ENCODE peak calls at places on chromosomes 7 and 10, in four cellular contexts. One of them, this sample, is unnamed.

GRCh38 chr7:28083998-28084985 is 96.3 kb downstream of the JAZF1 start:
- DNase-seq in fibroblast of lung: no peak
- DNase-seq in brain microvascular endothelial cell: no peak
- DNase-seq in IMR-90: no peak
- DNase-seq in this sample: no peak

GRCh38 chr7:105916603-105917002 is 40.2 kb upstream of the ATXN7L1 start:
- DNase-seq in brain microvascular endothelial cell: peak; percentile 17
- DNase-seq in IMR-90: peak; percentile 56
- DNase-seq in fibroblast of lung: peak; percentile 48
- DNase-seq in this sample: peak; percentile 6

GRCh38 chr7:115066050-115066449 is 144.2 kb downstream of the MDFIC start:
- DNase-seq in fibroblast of lung: no peak
- DNase-seq in brain microvascular endothelial cell: no peak
- DNase-seq in IMR-90: no peak
- DNase-seq in this sample: no peak

GRCh38 chr7:45922810-45923209 is 1.7 kb upstream of the IGFBP3 start:
- DNase-seq in fibroblast of lung: peak; percentile 33
- DNase-seq in IMR-90: no peak
- DNase-seq in brain microvascular endothelial cell: no peak
- DNase-seq in this sample: peak; percentile 18

GRCh38 chr10:79185067-79185774 is 116.5 kb downstream of the ZMIZ1 start:
- DNase-seq in IMR-90: peak; percentile 41
- DNase-seq in brain microvascular endothelial cell: no peak
- DNase-seq in fibroblast of lung: peak; percentile 52
- DNase-seq in this sample: no peak

GRCh38 chr10:58747687-58748086 is 235.0 kb downstream of the BICC1 start:
- DNase-seq in IMR-90: no peak
- DNase-seq in fibroblast of lung: peak; percentile 47
- DNase-seq in brain microvascular endothelial cell: no peak
- DNase-seq in this sample: no peak

GRCh38 chr7:25732771-25733217 is 419.2 kb upstream of the NFE2L3 start:
- DNase-seq in IMR-90: no peak
- DNase-seq in fibroblast of lung: no peak
- DNase-seq in brain microvascular endothelial cell: no peak
- DNase-seq in this sample: no peak

GRCh38 chr7:139936760-139937310 is 107.8 kb downstream of the TBXAS1 start:
- DNase-seq in brain microvascular endothelial cell: peak; percentile 85
- DNase-seq in IMR-90: peak; percentile 88
- DNase-seq in fibroblast of lung: peak; percentile 84
- DNase-seq in this sample: peak; percentile 50

GRCh38 chr10:49023752-49024151 is 84.1 kb upstream of the LRRC18 start:
- DNase-seq in IMR-90: peak; percentile 30
- DNase-seq in brain microvascular endothelial cell: no peak
- DNase-seq in fibroblast of lung: peak; percentile 28
- DNase-seq in this sample: no peak

GRCh38 chr7:46853451-46853850 is 728.5 kb downstream of the TNS3 start:
- DNase-seq in fibroblast of lung: no peak
- DNase-seq in IMR-90: peak; percentile 31
- DNase-seq in brain microvascular endothelial cell: no peak
- DNase-seq in this sample: no peak

GRCh38 chr10:7474388-7474787 is 63.6 kb upstream of the SFMBT2 start:
- DNase-seq in IMR-90: no peak
- DNase-seq in fibroblast of lung: no peak
- DNase-seq in brain microvascular endothelial cell: no peak
- DNase-seq in this sample: no peak

GRCh38 chr7:32070406-32071360 is at the start of gene PDE1C:
- DNase-seq in IMR-90: peak; percentile 19
- DNase-seq in fibroblast of lung: no peak
- DNase-seq in brain microvascular endothelial cell: no peak
- DNase-seq in this sample: no peak

GRCh38 chr10:22002531-22003110 is 909 bp downstream of the DNAJC1 start:
- DNase-seq in IMR-90: peak; percentile 63
- DNase-seq in brain microvascular endothelial cell: peak; percentile 37
- DNase-seq in fibroblast of lung: peak; percentile 66
- DNase-seq in this sample: peak; percentile 51

DNA sequence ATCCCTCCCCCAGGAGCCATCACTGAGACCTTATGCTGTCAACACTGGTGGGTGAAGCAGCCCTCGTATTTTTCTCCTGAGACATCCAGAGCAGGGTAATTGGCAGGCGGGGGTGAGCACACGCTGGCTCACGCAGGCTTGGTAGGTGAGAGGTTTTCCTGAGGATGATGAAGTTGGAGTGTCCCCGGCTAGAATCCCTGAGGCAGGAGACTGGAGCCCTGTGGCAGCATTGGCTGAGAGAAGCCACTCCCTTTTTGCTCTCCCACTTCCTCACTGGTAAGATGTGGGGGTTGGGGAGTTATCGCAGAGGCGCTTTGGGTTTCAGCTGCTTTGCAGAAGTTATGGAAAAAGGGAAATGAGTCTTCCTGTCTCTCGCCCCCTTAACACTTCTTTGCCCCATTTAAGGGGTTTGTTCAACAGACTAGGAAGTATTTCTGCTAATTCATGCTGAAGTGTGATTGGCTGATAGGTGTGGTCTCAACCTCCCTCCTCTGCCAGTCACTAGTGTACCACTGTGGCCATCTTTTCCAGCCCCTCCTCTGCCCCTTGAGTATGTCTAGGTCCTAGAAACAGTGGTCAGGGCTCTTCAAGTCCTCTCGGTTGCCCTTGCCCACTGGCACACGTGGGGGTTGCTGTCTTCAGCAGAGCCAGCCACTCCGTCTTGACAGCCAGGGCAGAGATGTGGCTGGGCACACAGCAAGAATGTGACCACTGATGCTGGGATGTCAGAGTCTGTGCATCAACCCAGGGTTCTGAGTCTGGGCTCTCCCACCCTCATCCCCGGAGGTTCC is 5.7 kb downstream of the ARPC1B start:
- DNase-seq in brain microvascular endothelial cell: peak; percentile 52
- DNase-seq in fibroblast of lung: peak; percentile 25
- DNase-seq in IMR-90: peak; percentile 44
- DNase-seq in this sample: no peak
- H3K4me3 ChIP-seq in brain microvascular endothelial cell: no peak overlapping the region
- H3K4me3 ChIP-seq in fibroblast of lung: no peak overlapping the region
- H3K4me3 ChIP-seq in IMR-90: no peak overlapping the region
- H3K4me3 ChIP-seq in this sample: no peak overlapping the region

DNA sequence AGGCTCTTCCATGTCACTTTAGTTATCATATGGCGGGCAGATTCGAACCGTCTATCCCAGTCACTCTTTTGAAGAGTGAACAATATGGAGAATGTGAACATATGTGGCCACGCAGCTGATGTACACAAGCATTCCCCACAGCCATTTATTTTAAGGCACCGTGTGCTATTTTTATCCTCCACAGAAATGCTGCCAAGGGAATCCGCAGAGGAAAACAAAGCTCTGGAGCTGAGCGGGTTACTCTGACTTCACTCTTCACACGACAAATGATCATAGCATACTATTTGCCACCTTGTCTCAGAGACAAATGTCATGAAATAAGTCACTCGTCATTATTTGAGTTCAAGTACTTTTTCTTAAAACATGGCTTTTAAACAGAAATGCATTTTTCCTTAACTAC is 100.3 kb downstream of the CTBP2 start:
- DNase-seq in IMR-90: peak; percentile 82
- DNase-seq in fibroblast of lung: peak; percentile 80
- DNase-seq in brain microvascular endothelial cell: peak; percentile 62
- DNase-seq in this sample: no peak
- TF ChIP-seq CTCF in IMR-90: no peak
- TF ChIP-seq CTCF in fibroblast of lung: no peak
- TF ChIP-seq CTCF in brain microvascular endothelial cell: no peak
- TF ChIP-seq CTCF in this sample: no peak

GRCh38 chr7:100812729-100813128 is 14.6 kb downstream of the EPHB4 start:
- DNase-seq in fibroblast of lung: no peak
- DNase-seq in brain microvascular endothelial cell: no peak
- DNase-seq in IMR-90: no peak
- DNase-seq in this sample: no peak
- H3K36me3 ChIP-seq in fibroblast of lung: peaks cover 25% of the 10 kb centered on the region
- H3K36me3 ChIP-seq in brain microvascular endothelial cell: peaks cover 64% of the 10 kb centered on the region
- H3K36me3 ChIP-seq in IMR-90: peaks cover 73% of the 10 kb centered on the region
- H3K36me3 ChIP-seq in this sample: peaks cover 39% of the 10 kb centered on the region

GRCh38 chr10:15313844-15314243 is 57.2 kb downstream of the FAM171A1 start:
- DNase-seq in brain microvascular endothelial cell: peak; percentile 33
- DNase-seq in fibroblast of lung: peak; percentile 44
- DNase-seq in IMR-90: no peak
- DNase-seq in this sample: no peak

GRCh38 chr10:15316144-15316543 is 54.9 kb downstream of the FAM171A1 start:
- DNase-seq in brain microvascular endothelial cell: no peak
- DNase-seq in IMR-90: no peak
- DNase-seq in fibroblast of lung: no peak
- DNase-seq in this sample: no peak

GRCh38 chr10:15314482-15315070 is 56.5 kb downstream of the FAM171A1 start:
- DNase-seq in brain microvascular endothelial cell: no peak
- DNase-seq in fibroblast of lung: no peak
- DNase-seq in IMR-90: no peak
- DNase-seq in this sample: no peak

GRCh38 chr10:15316877-15317464 is 54.1 kb downstream of the FAM171A1 start:
- DNase-seq in brain microvascular endothelial cell: no peak
- DNase-seq in fibroblast of lung: no peak
- DNase-seq in IMR-90: no peak
- DNase-seq in this sample: no peak

GRCh38 chr10:15315286-15315685 is 55.8 kb downstream of the FAM171A1 start:
- DNase-seq in brain microvascular endothelial cell: no peak
- DNase-seq in IMR-90: no peak
- DNase-seq in fibroblast of lung: no peak
- DNase-seq in this sample: no peak
- H3K4me3 ChIP-seq in brain microvascular endothelial cell: no peak overlapping the region
- H3K4me3 ChIP-seq in IMR-90: no peak overlapping the region
- H3K4me3 ChIP-seq in fibroblast of lung: no peak overlapping the region
- H3K4me3 ChIP-seq in this sample: no peak overlapping the region

DNA sequence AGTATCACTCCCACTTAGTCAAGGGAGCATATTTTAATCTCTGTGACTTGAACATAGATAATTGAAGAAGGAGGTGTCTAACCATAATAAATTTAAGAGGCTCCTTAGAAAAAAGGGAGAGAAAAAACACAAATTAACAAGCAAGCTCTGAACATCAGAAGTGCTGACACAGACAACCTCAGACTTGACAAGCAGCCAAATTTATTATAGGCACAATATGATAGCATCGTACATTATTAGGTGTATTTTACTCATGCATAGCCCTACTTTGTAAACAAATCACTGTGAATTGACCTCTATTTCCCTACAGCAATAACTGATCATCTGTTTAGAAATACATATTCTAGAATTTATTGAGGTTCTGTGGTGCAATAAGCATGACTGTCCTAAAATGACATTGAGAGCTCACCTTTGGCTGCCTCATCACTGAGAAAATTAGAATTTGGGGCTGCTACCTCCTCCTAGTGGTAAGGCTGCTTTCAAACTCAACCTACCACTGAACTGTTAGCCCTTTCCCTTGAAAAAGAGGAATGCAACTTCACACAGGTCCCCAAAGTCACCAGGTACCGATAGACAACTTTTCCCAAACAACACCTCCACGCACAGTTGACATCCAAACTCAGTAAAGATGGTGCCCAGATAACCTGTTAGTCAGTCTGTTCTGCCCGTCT is 76.0 kb upstream of the SCIN start:
- DNase-seq in IMR-90: no peak
- DNase-seq in brain microvascular endothelial cell: no peak
- DNase-seq in fibroblast of lung: no peak
- DNase-seq in this sample: no peak
- TF ChIP-seq CTCF in IMR-90: no peak
- TF ChIP-seq CTCF in brain microvascular endothelial cell: peak; percentile 23
- TF ChIP-seq CTCF in fibroblast of lung: peak; percentile 11
- TF ChIP-seq CTCF in this sample: peak; percentile 8

GRCh38 chr10:86905429-86905828 is 52.0 kb downstream of the MMRN2 start:
- DNase-seq in brain microvascular endothelial cell: no peak
- DNase-seq in IMR-90: no peak
- DNase-seq in fibroblast of lung: no peak
- DNase-seq in this sample: no peak
- H3K36me3 ChIP-seq in brain microvascular endothelial cell: peaks cover 16% of the 10 kb centered on the region
- H3K36me3 ChIP-seq in IMR-90: peaks cover 22% of the 10 kb centered on the region
- H3K36me3 ChIP-seq in fibroblast of lung: peaks cover 2% of the 10 kb centered on the region
- H3K36me3 ChIP-seq in this sample: peaks cover 7% of the 10 kb centered on the region

GRCh38 chr7:69411466-69411865 is 186.8 kb upstream of the AUTS2 start:
- DNase-seq in IMR-90: no peak
- DNase-seq in fibroblast of lung: no peak
- DNase-seq in brain microvascular endothelial cell: no peak
- DNase-seq in this sample: no peak
- H3K4me3 ChIP-seq in IMR-90: no peak overlapping the region
- H3K4me3 ChIP-seq in fibroblast of lung: no peak overlapping the region
- H3K4me3 ChIP-seq in brain microvascular endothelial cell: no peak overlapping the region
- H3K4me3 ChIP-seq in this sample: no peak overlapping the region

GRCh38 chr7:154640917-154641316 is 362.0 kb downstream of the PAXIP1 start:
- DNase-seq in brain microvascular endothelial cell: no peak
- DNase-seq in fibroblast of lung: no peak
- DNase-seq in IMR-90: no peak
- DNase-seq in this sample: no peak

GRCh38 chr7:154644366-154644765 is 358.6 kb downstream of the PAXIP1 start:
- DNase-seq in brain microvascular endothelial cell: no peak
- DNase-seq in IMR-90: no peak
- DNase-seq in fibroblast of lung: no peak
- DNase-seq in this sample: no peak

GRCh38 chr7:154638286-154638685 is 364.6 kb downstream of the PAXIP1 start:
- DNase-seq in brain microvascular endothelial cell: no peak
- DNase-seq in IMR-90: no peak
- DNase-seq in fibroblast of lung: no peak
- DNase-seq in this sample: no peak

DNA sequence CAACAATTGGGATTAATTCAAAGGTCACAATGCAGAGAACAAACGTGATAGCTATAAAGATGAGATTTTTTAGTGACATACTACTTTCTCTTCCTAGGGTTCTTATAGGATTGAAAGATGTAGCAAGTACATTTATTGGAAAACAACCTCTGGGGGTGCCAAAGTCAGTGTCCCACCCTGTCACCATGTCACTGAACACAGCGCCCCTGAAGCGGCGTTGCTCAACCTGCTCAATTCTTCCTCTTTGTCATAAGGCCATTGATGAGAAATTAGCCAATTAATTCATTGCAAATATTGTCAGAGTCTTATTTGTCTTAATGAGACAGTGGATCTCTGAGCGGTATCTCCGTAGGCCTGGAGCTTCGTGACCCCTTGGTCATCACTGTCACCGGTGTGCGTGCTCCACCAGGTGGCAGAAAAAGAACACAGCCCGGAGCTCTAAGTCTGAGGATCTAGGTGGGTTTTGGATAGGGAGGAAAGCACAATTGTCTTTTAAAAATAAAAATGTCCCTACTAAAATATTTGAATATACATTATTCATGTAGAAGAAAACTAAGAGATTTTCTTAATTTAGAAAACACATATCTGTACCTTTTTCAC is 362.6 kb downstream of the PAXIP1 start:
- DNase-seq in IMR-90: no peak
- DNase-seq in brain microvascular endothelial cell: no peak
- DNase-seq in fibroblast of lung: no peak
- DNase-seq in this sample: no peak
- TF ChIP-seq CTCF in IMR-90: no peak
- TF ChIP-seq CTCF in brain microvascular endothelial cell: no peak
- TF ChIP-seq CTCF in fibroblast of lung: no peak
- TF ChIP-seq CTCF in this sample: no peak

GRCh38 chr7:5348134-5349004 is 65.6 kb downstream of the SLC29A4 start:
- DNase-seq in brain microvascular endothelial cell: no peak
- DNase-seq in fibroblast of lung: no peak
- DNase-seq in IMR-90: no peak
- DNase-seq in this sample: no peak
- H3K36me3 ChIP-seq in brain microvascular endothelial cell: peaks cover 29% of the 10 kb centered on the region
- H3K36me3 ChIP-seq in fibroblast of lung: peaks cover 19% of the 10 kb centered on the region
- H3K36me3 ChIP-seq in IMR-90: peaks cover 74% of the 10 kb centered on the region
- H3K36me3 ChIP-seq in this sample: peaks cover 39% of the 10 kb centered on the region